ENCODE peak calls at places on chromosomes 7 and 10, in four cellular contexts. L is T-helper 9 cell, U is lower leg skin, F is IMR-90. Z is an unnamed sample.

GRCh38 chr7:70730451-70731110 is 401.4 kb upstream of the GALNT17 start:
- DNase-seq in U (no peak), F (no peak), L (no peak), Z (no peak)

GRCh38 chr10:43727935-43728334 is 79.3 kb upstream of the ZNF32 start:
- DNase-seq in L (no peak), F (no peak), U (no peak), Z (no peak)

GRCh38 chr10:100341953-100342626 is 4.9 kb upstream of the SCD start:
- DNase-seq in L (peak), U (no peak), F (peak), Z (peak)

GRCh38 chr7:73341877-73342276 is 13.9 kb downstream of the FKBP6 start:
- DNase-seq in F (peak), U (no peak), L (no peak), Z (peak)

GRCh38 chr10:45591262-45591661 is 81.3 kb downstream of the ZFAND4 start:
- DNase-seq in L (no peak), U (no peak), F (no peak), Z (no peak)

GRCh38 chr7:150784954-150785353 is 15.2 kb downstream of the TMEM176B start:
- DNase-seq in U (peak), L (no peak), F (no peak), Z (peak)

GRCh38 chr7:114889646-114890285 is 32.1 kb upstream of the MDFIC start:
- DNase-seq in F (peak), U (no peak), L (no peak), Z (peak)

GRCh38 chr10:108037061-108037460 is 872.6 kb upstream of the SORCS1 start:
- DNase-seq in F (no peak), L (no peak), U (no peak), Z (no peak)

GRCh38 chr10:75430000-75430763 is 1.2 kb upstream of the LRMDA start:
- DNase-seq in U (peak), F (no peak), L (no peak), Z (no peak)

GRCh38 chr7:113179313-113179712 is 61.0 kb upstream of the SMIM30 start:
- DNase-seq in F (peak), L (no peak), U (no peak), Z (no peak)

GRCh38 chr7:45969940-45970339 is 48.9 kb upstream of the IGFBP3 start:
- DNase-seq in U (peak), L (no peak), F (no peak), Z (no peak)

GRCh38 chr10:50809596-50809995 is 69.9 kb downstream of the ASAH2B start:
- DNase-seq in L (no peak), U (no peak), F (peak), Z (peak)

GRCh38 chr10:32446701-32447406 is 914 bp downstream of the CCDC7 start:
- DNase-seq in L (no peak), U (no peak), F (peak), Z (peak)

GRCh38 chr10:62900829-62901571 is 84.8 kb upstream of the EGR2 start:
- DNase-seq in U (no peak), L (no peak), F (no peak), Z (peak)

GRCh38 chr10:30701471-30702173 is 72.1 kb upstream of the LYZL2 start:
- DNase-seq in F (peak), U (peak), L (peak), Z (peak)

GRCh38 chr10:11612004-11613001 is 853 bp upstream of the USP6NL start:
- DNase-seq in U (no peak), F (no peak), L (no peak), Z (no peak)

GRCh38 chr7:104341545-104341944 is 13.1 kb downstream of the LHFPL3 start:
- DNase-seq in L (no peak), U (no peak), F (no peak), Z (peak)